ENCODE peak calls at places on chromosome 12, in ten cellular contexts. J is thyroid gland; H is adrenal gland; Z is esophagus muscularis mucosa; F is NT2/D1; D is osteoblast; O is left ventricle myocardium inferior; C is neuronal stem cell; G is A549; Y is CD4-positive, alpha-beta memory T cell. U is an unnamed sample. For H3K9me3 and H3K4me1, the result is how much of the 10 kb centered on the place peaks cover.

GRCh38 chr12:89244536-89244935 is 107.8 kb downstream of the DUSP6 start:
- DNase-seq in D (no peak), C (no peak), F (no peak), G (no peak), J (no peak), H (no peak), O (no peak), Y (peak), Z (no peak), U (no peak)

GRCh38 chr12:120496353-120497340 is 734 bp downstream of the DYNLL1 start:
- DNase-seq in Z (no peak), F (no peak), J (peak), C (peak), Y (peak), G (peak), O (peak), D (peak), H (peak), U (peak)

GRCh38 chr12:113359939-113360748 is 1.8 kb downstream of the PLBD2 start:
- DNase-seq in C (no peak), Y (no peak), H (peak), F (no peak), O (peak), Z (no peak), G (no peak), D (no peak), J (peak), U (no peak)

GRCh38 chr12:92987846-92988621 is 58.9 kb upstream of the EEA1 start:
- DNase-seq in Y (no peak), D (no peak), O (peak), C (no peak), Z (no peak), J (no peak), G (no peak), F (no peak), H (peak), U (peak)

GRCh38 chr12:113436586-113436985 is 14.4 kb downstream of the SDSL start:
- DNase-seq in F (no peak), Y (no peak), O (no peak), D (no peak), H (no peak), G (no peak), C (no peak), J (no peak), Z (no peak), U (no peak)

GRCh38 chr12:15735837-15736615 is 53.2 kb downstream of the EPS8 start:
- DNase-seq in J (no peak), O (no peak), G (no peak), Y (no peak), D (no peak), F (no peak), Z (no peak), C (no peak), H (no peak), U (no peak)

GRCh38 chr12:129064201-129064881 is 211.1 kb downstream of the GLT1D1 start:
- DNase-seq in D (no peak), H (no peak), G (no peak), F (no peak), Z (no peak), J (no peak), C (no peak), O (no peak), Y (no peak), U (no peak)

GRCh38 chr12:116411977-116412376 is 134.5 kb upstream of the MED13L start:
- DNase-seq in G (no peak), Z (no peak), Y (no peak), C (no peak), D (no peak), F (no peak), J (no peak), H (no peak), O (no peak), U (no peak)

GRCh38 chr12:69851976-69852375 is 26.9 kb downstream of the MYRFL start:
- DNase-seq in J (no peak), C (no peak), H (no peak), G (no peak), D (peak), O (no peak), Z (no peak), F (no peak), Y (no peak), U (no peak)

GRCh38 chr12:123389560-123390351 is 5.8 kb downstream of the KMT5A start:
- DNase-seq in H (peak), J (peak), G (peak), F (no peak), Y (peak), Z (no peak), C (no peak), O (peak), D (peak), U (peak)

GRCh38 chr12:124098887-124099286 is 125.9 kb downstream of the ZNF664 start:
- DNase-seq in D (no peak), H (no peak), C (no peak), F (no peak), Z (no peak), G (no peak), Y (no peak), J (no peak), O (no peak), U (no peak)

GRCh38 chr12:92533280-92533890 is 169.4 kb upstream of the PLEKHG7 start:
- DNase-seq in H (no peak), G (no peak), Z (no peak), D (no peak), F (no peak), J (no peak), C (no peak), O (no peak), Y (no peak), U (no peak)

DNA sequence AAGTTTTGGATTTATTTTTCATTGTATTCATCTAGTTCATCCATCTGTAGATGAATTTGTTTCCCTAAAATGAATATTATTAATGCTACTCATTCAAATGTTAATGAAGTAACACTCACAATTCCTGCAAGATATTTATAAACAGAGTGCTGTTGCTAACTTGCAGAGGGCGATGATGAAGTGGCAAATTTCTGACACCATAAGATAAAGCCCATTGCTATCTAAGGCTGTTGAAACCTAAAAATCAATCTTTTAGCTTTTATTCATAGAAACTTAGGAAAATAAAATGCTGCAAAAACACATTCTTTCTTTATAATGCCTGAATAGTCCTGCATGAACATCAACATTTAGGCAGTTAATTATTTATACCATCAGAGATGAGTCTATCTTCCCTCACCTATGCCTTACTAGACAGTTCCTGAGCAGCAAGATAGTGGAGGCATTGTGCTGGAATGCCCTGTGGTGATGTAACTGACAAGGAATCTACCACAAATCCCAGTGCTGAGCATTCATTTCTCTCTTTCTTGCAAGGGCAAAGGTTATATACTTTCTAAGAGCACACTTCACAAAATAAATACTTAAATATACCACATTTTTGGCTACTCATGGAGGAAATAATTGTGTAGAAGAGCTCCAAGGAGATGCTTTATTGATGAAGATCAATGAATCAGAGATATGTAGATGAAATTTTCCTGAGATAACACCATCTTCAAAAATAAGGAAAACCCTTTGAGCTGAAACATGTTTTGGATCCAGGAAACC is 57.6 kb downstream of the LMNTD1 start:
- DNase-seq in J (no peak), C (no peak), Y (no peak), O (no peak), Z (no peak), D (peak), F (peak), H (no peak), G (no peak), U (no peak)
- H3K9me3 ChIP-seq in J (under half), C (under half), Y (under half), O (under half), Z (under half), D (under half), F (under half), H (under half), G (under half), U (under half)

GRCh38 chr12:56154818-56155217 is 2.4 kb downstream of the MYL6B start:
- DNase-seq in J (no peak), G (no peak), D (no peak), C (no peak), Z (no peak), Y (no peak), F (no peak), H (no peak), O (no peak), U (no peak)
- H3K4me1 ChIP-seq in J (under half), G (under half), D (under half), C (under half), Z (half or more), Y (under half), F (under half), H (under half), O (half or more), U (under half)

GRCh38 chr12:133135747-133136146 is 5.3 kb downstream of the ZNF10 start:
- DNase-seq in C (no peak), H (no peak), D (no peak), Y (no peak), Z (no peak), J (no peak), F (no peak), O (no peak), G (no peak), U (no peak)
- H3K9me3 ChIP-seq in C (half or more), H (under half), D (under half), Y (under half), Z (half or more), J (under half), F (half or more), O (half or more), G (half or more), U (under half)

GRCh38 chr12:29751676-29752075 is 32.1 kb downstream of the TMTC1 start:
- DNase-seq in O (no peak), G (no peak), J (no peak), F (no peak), D (peak), C (no peak), H (no peak), Y (no peak), Z (no peak), U (no peak)

GRCh38 chr12:29754235-29755189 is 29.2 kb downstream of the TMTC1 start:
- DNase-seq in Z (no peak), J (no peak), G (no peak), O (no peak), C (no peak), F (no peak), D (no peak), H (no peak), Y (no peak), U (no peak)

GRCh38 chr12:29752121-29752520 is 31.6 kb downstream of the TMTC1 start:
- DNase-seq in C (no peak), H (no peak), J (no peak), Z (no peak), G (no peak), D (peak), O (no peak), F (no peak), Y (no peak), U (no peak)

GRCh38 chr12:29750131-29750927 is 33.4 kb downstream of the TMTC1 start:
- DNase-seq in H (no peak), J (no peak), D (no peak), O (no peak), G (no peak), F (no peak), C (no peak), Y (no peak), Z (no peak), U (no peak)

GRCh38 chr12:29750928-29751220 is 32.9 kb downstream of the TMTC1 start:
- DNase-seq in O (no peak), F (no peak), G (no peak), D (no peak), C (no peak), J (no peak), Y (no peak), H (no peak), Z (no peak), U (no peak)
- H3K4me1 ChIP-seq in O (under half), F (under half), G (under half), D (under half), C (under half), J (under half), Y (under half), H (under half), Z (under half), U (under half)

DNA sequence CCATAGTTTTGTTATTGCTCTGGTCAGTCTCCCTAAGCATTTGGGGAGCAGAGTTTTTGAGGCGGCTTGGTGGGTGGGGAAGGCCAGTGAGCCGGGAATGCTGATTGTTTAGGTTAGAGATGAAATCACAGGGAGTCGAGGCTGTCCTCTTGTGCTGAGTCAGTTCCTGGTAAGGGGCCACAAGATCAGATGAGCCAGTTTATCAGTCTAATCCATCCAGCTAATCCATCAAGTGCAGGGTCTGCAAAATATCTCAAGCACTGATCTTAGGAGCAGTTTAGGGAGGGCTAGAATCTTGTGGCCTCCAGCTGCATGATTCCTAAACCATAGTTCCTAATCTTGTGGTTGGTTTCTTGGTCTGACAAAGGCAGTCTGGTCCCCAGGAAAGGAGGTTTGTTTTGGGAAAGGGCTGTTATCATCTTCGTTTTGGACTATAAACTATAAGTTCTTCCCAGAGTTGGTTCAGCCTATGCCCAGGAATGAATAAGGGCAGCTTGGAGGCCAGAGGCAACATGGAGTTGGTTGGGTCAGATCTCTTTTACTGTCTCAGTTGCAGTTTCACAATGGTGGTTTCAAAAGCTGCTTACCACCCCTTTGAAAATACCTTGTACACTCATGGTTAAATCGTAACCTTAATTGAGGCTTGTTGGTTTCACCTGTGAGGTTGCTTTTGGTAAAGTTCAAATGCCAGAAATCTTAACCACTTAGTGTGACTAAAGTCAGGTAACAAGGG is 33.6 kb upstream of the HIGD1C start:
- DNase-seq in G (no peak), H (no peak), Z (no peak), J (no peak), Y (no peak), F (no peak), D (no peak), O (no peak), C (no peak), U (no peak)
- H3K9me3 ChIP-seq in G (under half), H (under half), Z (under half), J (under half), Y (under half), F (half or more), D (under half), O (under half), C (under half), U (under half)

DNA sequence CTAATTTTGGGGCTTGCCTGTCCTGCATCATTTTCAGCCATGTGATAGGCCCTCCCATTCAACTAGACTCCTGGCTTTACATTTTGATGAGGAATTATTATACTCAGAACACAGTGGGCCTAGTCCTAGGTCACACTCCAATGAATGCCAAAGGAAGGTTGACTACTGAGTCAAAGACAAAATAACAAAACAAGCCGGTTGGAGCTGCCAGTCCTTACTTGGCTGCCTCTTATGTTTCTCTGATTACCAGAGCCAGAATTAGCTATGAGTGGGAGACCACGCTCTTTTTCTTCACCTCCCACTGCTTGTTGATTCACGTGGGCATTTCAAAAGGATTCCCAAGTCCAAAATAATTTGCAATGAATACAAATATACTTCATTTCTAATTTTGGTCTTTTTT is 78.1 kb upstream of the USP44 start:
- DNase-seq in O (no peak), Z (no peak), Y (no peak), H (no peak), J (no peak), D (no peak), G (no peak), F (no peak), C (no peak), U (no peak)
- H3K4me1 ChIP-seq in O (half or more), Z (under half), Y (under half), H (under half), J (under half), D (under half), G (under half), F (under half), C (under half), U (under half)

DNA sequence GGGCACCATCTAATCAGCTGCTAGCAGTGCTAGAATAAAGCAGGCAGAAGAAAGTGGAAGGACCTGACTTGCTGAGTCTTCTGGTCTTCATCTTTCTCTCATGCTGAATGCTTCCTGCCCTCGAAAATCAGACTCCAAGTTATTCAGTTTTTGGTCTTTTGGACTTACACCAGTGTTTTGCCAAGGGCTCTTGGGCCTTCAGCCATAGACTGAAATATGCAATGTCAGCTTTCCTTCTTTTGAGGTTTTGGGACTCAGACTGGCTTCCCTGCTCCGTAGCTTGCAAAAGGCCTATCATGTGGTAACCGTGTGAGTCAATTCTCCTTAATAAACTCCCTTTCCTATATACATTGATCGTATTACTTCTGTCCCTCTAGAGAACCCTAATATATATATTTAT is 159.3 kb downstream of the SLCO1B3 start:
- DNase-seq in C (no peak), D (no peak), Z (no peak), J (no peak), O (no peak), Y (no peak), H (no peak), G (no peak), F (no peak), U (no peak)
- H3K9me3 ChIP-seq in C (under half), D (under half), Z (under half), J (under half), O (under half), Y (under half), H (under half), G (under half), F (under half), U (under half)

U was measured in lung.